ENCODE peak calls at places on chromosomes 7 and 10, in six cellular contexts. One of them, this sample, is unnamed.

GRCh38 chr7:92685146-92686042 is 95.2 kb upstream of the FAM133B start:
- DNase-seq in HepG2: no peak
- DNase-seq in K562: no peak
- DNase-seq in A549: no peak
- DNase-seq in endothelial cell of umbilical vein: no peak
- DNase-seq in GM12878: no peak
- DNase-seq in this sample: no peak

GRCh38 chr10:48495282-48496045 is 109.4 kb downstream of the ARHGAP22 start:
- DNase-seq in HepG2: no peak
- DNase-seq in K562: no peak
- DNase-seq in A549: no peak
- DNase-seq in endothelial cell of umbilical vein: no peak
- DNase-seq in GM12878: no peak
- DNase-seq in this sample: no peak

GRCh38 chr7:85041599-85042216 is 145.1 kb downstream of the SEMA3D start:
- DNase-seq in HepG2: peak
- DNase-seq in K562: peak
- DNase-seq in A549: peak
- DNase-seq in endothelial cell of umbilical vein: peak
- DNase-seq in GM12878: peak
- DNase-seq in this sample: peak

GRCh38 chr7:147578196-147578595 is 1012.4 kb upstream of the C7orf33 start:
- DNase-seq in HepG2: no peak
- DNase-seq in K562: no peak
- DNase-seq in A549: no peak
- DNase-seq in endothelial cell of umbilical vein: no peak
- DNase-seq in GM12878: no peak
- DNase-seq in this sample: no peak

GRCh38 chr7:123070702-123071286 is 75.3 kb upstream of the TAS2R16 start:
- DNase-seq in HepG2: peak
- DNase-seq in K562: no peak
- DNase-seq in A549: peak
- DNase-seq in endothelial cell of umbilical vein: peak
- DNase-seq in GM12878: no peak
- DNase-seq in this sample: peak

GRCh38 chr10:124632064-124632531 is 112.1 kb downstream of the FAM53B start:
- DNase-seq in HepG2: peak
- DNase-seq in K562: no peak
- DNase-seq in A549: no peak
- DNase-seq in endothelial cell of umbilical vein: peak
- DNase-seq in GM12878: no peak
- DNase-seq in this sample: peak

GRCh38 chr7:4248295-4248694 is 433.8 kb upstream of the FOXK1 start:
- DNase-seq in HepG2: no peak
- DNase-seq in K562: no peak
- DNase-seq in A549: no peak
- DNase-seq in endothelial cell of umbilical vein: no peak
- DNase-seq in GM12878: no peak
- DNase-seq in this sample: no peak

GRCh38 chr10:130553846-130554245 is 417.7 kb downstream of the GLRX3 start:
- DNase-seq in HepG2: no peak
- DNase-seq in K562: no peak
- DNase-seq in A549: no peak
- DNase-seq in endothelial cell of umbilical vein: no peak
- DNase-seq in GM12878: no peak
- DNase-seq in this sample: no peak

GRCh38 chr7:75946207-75946855 is 31.4 kb downstream of the POR start:
- DNase-seq in HepG2: no peak
- DNase-seq in K562: no peak
- DNase-seq in A549: no peak
- DNase-seq in endothelial cell of umbilical vein: no peak
- DNase-seq in GM12878: no peak
- DNase-seq in this sample: no peak

GRCh38 chr10:4685904-4686643 is 139.9 kb upstream of the AKR1E2 start:
- DNase-seq in HepG2: no peak
- DNase-seq in K562: no peak
- DNase-seq in A549: no peak
- DNase-seq in endothelial cell of umbilical vein: no peak
- DNase-seq in GM12878: no peak
- DNase-seq in this sample: no peak

GRCh38 chr10:76285012-76285411 is 853.6 kb downstream of the LRMDA start:
- DNase-seq in HepG2: peak
- DNase-seq in K562: no peak
- DNase-seq in A549: no peak
- DNase-seq in endothelial cell of umbilical vein: no peak
- DNase-seq in GM12878: no peak
- DNase-seq in this sample: no peak

GRCh38 chr7:118671149-118671548 is 446.6 kb downstream of the ANKRD7 start:
- DNase-seq in HepG2: no peak
- DNase-seq in K562: no peak
- DNase-seq in A549: no peak
- DNase-seq in endothelial cell of umbilical vein: no peak
- DNase-seq in GM12878: no peak
- DNase-seq in this sample: no peak

GRCh38 chr7:16801111-16801542 is 3.7 kb downstream of the AGR2 start:
- DNase-seq in HepG2: peak
- DNase-seq in K562: peak
- DNase-seq in A549: peak
- DNase-seq in endothelial cell of umbilical vein: peak
- DNase-seq in GM12878: no peak
- DNase-seq in this sample: peak

GRCh38 chr7:17991866-17992648 is 35.6 kb downstream of the PRPS1L1 start:
- DNase-seq in HepG2: no peak
- DNase-seq in K562: no peak
- DNase-seq in A549: no peak
- DNase-seq in endothelial cell of umbilical vein: no peak
- DNase-seq in GM12878: no peak
- DNase-seq in this sample: peak

GRCh38 chr10:106582291-106582690 is 582.2 kb downstream of the SORCS1 start:
- DNase-seq in HepG2: no peak
- DNase-seq in K562: no peak
- DNase-seq in A549: no peak
- DNase-seq in endothelial cell of umbilical vein: no peak
- DNase-seq in GM12878: no peak
- DNase-seq in this sample: peak

GRCh38 chr10:16999665-17000451 is 129.8 kb downstream of the CUBN start:
- DNase-seq in HepG2: no peak
- DNase-seq in K562: no peak
- DNase-seq in A549: no peak
- DNase-seq in endothelial cell of umbilical vein: no peak
- DNase-seq in GM12878: no peak
- DNase-seq in this sample: no peak

GRCh38 chr10:70540089-70540788 is 61.7 kb downstream of the PALD1 start:
- DNase-seq in HepG2: peak
- DNase-seq in K562: peak
- DNase-seq in A549: peak
- DNase-seq in endothelial cell of umbilical vein: peak
- DNase-seq in GM12878: no peak
- DNase-seq in this sample: peak

GRCh38 chr10:118045842-118046490 is 775 bp downstream of the RAB11FIP2 start:
- DNase-seq in HepG2: peak
- DNase-seq in K562: peak
- DNase-seq in A549: peak
- DNase-seq in endothelial cell of umbilical vein: peak
- DNase-seq in GM12878: peak
- DNase-seq in this sample: peak

GRCh38 chr7:74575083-74575803 is 82.3 kb upstream of the GTF2I start:
- DNase-seq in HepG2: no peak
- DNase-seq in K562: peak
- DNase-seq in A549: peak
- DNase-seq in endothelial cell of umbilical vein: no peak
- DNase-seq in GM12878: no peak
- DNase-seq in this sample: peak

GRCh38 chr10:82742478-82742877 is 867.5 kb downstream of the NRG3 start:
- DNase-seq in HepG2: no peak
- DNase-seq in K562: no peak
- DNase-seq in A549: no peak
- DNase-seq in endothelial cell of umbilical vein: peak
- DNase-seq in GM12878: no peak
- DNase-seq in this sample: peak

GRCh38 chr10:57303567-57303966 is 942.5 kb upstream of the ZWINT start:
- DNase-seq in HepG2: no peak
- DNase-seq in K562: no peak
- DNase-seq in A549: no peak
- DNase-seq in endothelial cell of umbilical vein: no peak
- DNase-seq in GM12878: no peak
- DNase-seq in this sample: peak

GRCh38 chr7:36021367-36021766 is 131.7 kb upstream of the EEPD1 start:
- DNase-seq in HepG2: no peak
- DNase-seq in K562: no peak
- DNase-seq in A549: no peak
- DNase-seq in endothelial cell of umbilical vein: peak
- DNase-seq in GM12878: no peak
- DNase-seq in this sample: peak

GRCh38 chr7:138455609-138456008 is 4.5 kb upstream of the TRIM24 start:
- DNase-seq in HepG2: peak
- DNase-seq in K562: no peak
- DNase-seq in A549: no peak
- DNase-seq in endothelial cell of umbilical vein: no peak
- DNase-seq in GM12878: no peak
- DNase-seq in this sample: no peak
- H3K4me3 ChIP-seq in HepG2: no peak
- H3K4me3 ChIP-seq in K562: no peak
- H3K4me3 ChIP-seq in A549: no peak
- H3K4me3 ChIP-seq in endothelial cell of umbilical vein: no peak
- H3K4me3 ChIP-seq in GM12878: no peak
- H3K4me3 ChIP-seq in this sample: no peak

GRCh38 chr7:49639068-49639593 is 134.3 kb upstream of the VWC2 start:
- DNase-seq in HepG2: no peak
- DNase-seq in K562: no peak
- DNase-seq in A549: no peak
- DNase-seq in endothelial cell of umbilical vein: no peak
- DNase-seq in GM12878: no peak
- DNase-seq in this sample: no peak
- TF ChIP-seq MYC in HepG2: no peak
- TF ChIP-seq MYC in K562: no peak
- TF ChIP-seq MYC in A549: no peak
- TF ChIP-seq MYC in endothelial cell of umbilical vein: no peak
- TF ChIP-seq MYC in GM12878: no peak
- TF ChIP-seq MYC in this sample: no peak

GRCh38 chr10:79243211-79244067 is 103.8 kb upstream of the PPIF start:
- DNase-seq in HepG2: no peak
- DNase-seq in K562: no peak
- DNase-seq in A549: no peak
- DNase-seq in endothelial cell of umbilical vein: peak
- DNase-seq in GM12878: no peak
- DNase-seq in this sample: peak

GRCh38 chr10:79241629-79241989 is 105.7 kb upstream of the PPIF start:
- DNase-seq in HepG2: no peak
- DNase-seq in K562: no peak
- DNase-seq in A549: no peak
- DNase-seq in endothelial cell of umbilical vein: peak
- DNase-seq in GM12878: no peak
- DNase-seq in this sample: no peak

GRCh38 chr10:79244068-79244442 is 103.2 kb upstream of the PPIF start:
- DNase-seq in HepG2: no peak
- DNase-seq in K562: no peak
- DNase-seq in A549: no peak
- DNase-seq in endothelial cell of umbilical vein: peak
- DNase-seq in GM12878: no peak
- DNase-seq in this sample: peak

GRCh38 chr10:79241990-79242619 is 105.2 kb upstream of the PPIF start:
- DNase-seq in HepG2: no peak
- DNase-seq in K562: no peak
- DNase-seq in A549: no peak
- DNase-seq in endothelial cell of umbilical vein: peak
- DNase-seq in GM12878: no peak
- DNase-seq in this sample: peak

DNA sequence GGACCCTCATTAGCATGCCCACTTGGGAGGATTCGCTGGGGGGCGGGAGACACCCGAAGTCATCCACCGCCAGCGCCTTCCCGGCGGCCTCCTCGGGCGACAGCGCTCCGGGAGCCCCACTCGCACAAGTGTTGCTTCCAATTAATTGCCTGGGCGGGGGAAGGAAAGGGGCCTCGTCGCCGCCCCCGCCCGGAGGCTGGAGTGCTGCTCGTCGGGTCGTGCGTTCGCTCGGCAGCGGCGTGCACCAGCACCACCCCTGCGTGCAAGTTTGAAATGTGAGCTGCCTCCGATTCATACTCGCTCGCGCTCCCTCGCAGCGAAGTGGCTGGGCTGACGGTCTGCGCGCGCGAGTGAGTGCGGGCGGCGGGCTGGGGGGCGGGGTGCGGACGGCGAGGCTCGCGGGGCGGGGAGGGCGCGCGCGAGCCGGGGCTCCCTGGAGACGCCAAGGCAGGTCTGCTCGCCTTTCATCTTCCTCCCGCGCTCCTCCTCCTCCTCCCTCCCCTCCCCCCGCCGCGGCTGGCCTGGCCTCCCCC is 104.6 kb upstream of the PPIF start:
- DNase-seq in HepG2: no peak
- DNase-seq in K562: no peak
- DNase-seq in A549: no peak
- DNase-seq in endothelial cell of umbilical vein: peak
- DNase-seq in GM12878: no peak
- DNase-seq in this sample: peak
- TF ChIP-seq CTCF in HepG2: no peak
- TF ChIP-seq CTCF in K562: no peak
- TF ChIP-seq CTCF in A549: no peak
- TF ChIP-seq CTCF in endothelial cell of umbilical vein: no peak
- TF ChIP-seq CTCF in GM12878: no peak
- TF ChIP-seq CTCF in this sample: no peak

DNA sequence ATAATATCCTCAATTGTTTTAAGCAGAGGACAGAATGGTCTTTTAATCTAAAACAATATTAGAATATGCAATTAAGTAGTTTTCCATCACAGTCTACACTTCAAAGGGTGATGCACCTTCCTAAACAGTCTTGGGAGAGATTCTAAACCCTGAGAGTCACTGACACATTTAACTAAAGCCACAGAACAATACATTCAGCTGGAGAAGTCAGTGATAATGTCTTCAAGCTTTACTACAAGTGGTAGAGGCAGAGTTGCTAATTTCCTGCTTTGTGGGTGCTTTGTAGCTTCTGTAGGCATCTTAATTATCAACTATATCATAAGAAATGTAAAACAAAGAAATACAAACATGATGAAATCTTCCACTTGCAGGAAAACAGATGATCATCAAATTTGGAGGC is 212.5 kb downstream of the FAM107B start:
- DNase-seq in HepG2: no peak
- DNase-seq in K562: no peak
- DNase-seq in A549: no peak
- DNase-seq in endothelial cell of umbilical vein: no peak
- DNase-seq in GM12878: no peak
- DNase-seq in this sample: no peak
- H3K4me3 ChIP-seq in HepG2: no peak
- H3K4me3 ChIP-seq in K562: no peak
- H3K4me3 ChIP-seq in A549: no peak
- H3K4me3 ChIP-seq in endothelial cell of umbilical vein: no peak
- H3K4me3 ChIP-seq in GM12878: no peak
- H3K4me3 ChIP-seq in this sample: no peak

GRCh38 chr7:157537056-157537455 is 200.3 kb downstream of the DNAJB6 start:
- DNase-seq in HepG2: no peak
- DNase-seq in K562: no peak
- DNase-seq in A549: no peak
- DNase-seq in endothelial cell of umbilical vein: no peak
- DNase-seq in GM12878: no peak
- DNase-seq in this sample: no peak
- TF ChIP-seq MYC in HepG2: no peak
- TF ChIP-seq MYC in K562: no peak
- TF ChIP-seq MYC in A549: no peak
- TF ChIP-seq MYC in endothelial cell of umbilical vein: no peak
- TF ChIP-seq MYC in GM12878: no peak
- TF ChIP-seq MYC in this sample: no peak

This sample was measured in NB4.